ENCODE peak calls at places on chromosomes 1 and 21, in five cellular contexts. T is naive thymus-derived CD4-positive, alpha-beta T cell; V is gastroesophageal sphincter; E is GM12878; G is sciatic nerve. J is an unnamed sample.

GRCh38 chr1:177873238-177873637 is 96.6 kb downstream of the SEC16B start:
- ATAC-seq in T (no peak), V (no peak), E (no peak), G (no peak), J (peak)

GRCh38 chr1:24864409-24864808 is 65.7 kb downstream of the RUNX3 start:
- ATAC-seq in T (no peak), V (no peak), E (peak), G (no peak), J (no peak)

GRCh38 chr1:162196387-162196786 is 126.9 kb downstream of the NOS1AP start:
- ATAC-seq in T (no peak), V (no peak), E (no peak), G (peak), J (no peak)

GRCh38 chr21:44297525-44298290 is 2.1 kb upstream of the PFKL start:
- ATAC-seq in T (peak), V (peak), E (peak), G (peak), J (peak)

GRCh38 chr1:8625981-8626898 is 191.2 kb downstream of the RERE start:
- ATAC-seq in T (no peak), V (no peak), E (no peak), G (no peak), J (no peak)

GRCh38 chr1:219374167-219374566 is 200.5 kb downstream of the LYPLAL1 start:
- ATAC-seq in T (no peak), V (no peak), E (no peak), G (no peak), J (no peak)

GRCh38 chr1:99820546-99820945 is 29.6 kb upstream of the AGL start:
- ATAC-seq in T (peak), V (no peak), E (peak), G (no peak), J (no peak)

GRCh38 chr1:26915204-26915842 is 1.5 kb upstream of the NR0B2 start:
- ATAC-seq in T (no peak), V (no peak), E (no peak), G (no peak), J (no peak)

GRCh38 chr1:37741662-37742061 is 23.3 kb downstream of the EPHA10 start:
- ATAC-seq in T (no peak), V (no peak), E (no peak), G (no peak), J (no peak)

GRCh38 chr1:26991310-26992116 is 2.0 kb upstream of the TRNP1 start:
- ATAC-seq in T (peak), V (no peak), E (peak), G (no peak), J (no peak)

GRCh38 chr1:48036693-48037386 is 39.7 kb upstream of the TRABD2B start:
- ATAC-seq in T (no peak), V (no peak), E (no peak), G (no peak), J (no peak)

GRCh38 chr1:39926343-39926769 is 24.6 kb upstream of the MYCL start:
- ATAC-seq in T (no peak), V (no peak), E (peak), G (peak), J (peak)

GRCh38 chr1:16198444-16199156 is 13.9 kb downstream of the ARHGEF19 start:
- ATAC-seq in T (no peak), V (no peak), E (peak), G (no peak), J (peak)

GRCh38 chr1:180507826-180508724 is 5.7 kb upstream of the ACBD6 start:
- ATAC-seq in T (no peak), V (no peak), E (no peak), G (no peak), J (no peak)

GRCh38 chr1:152024228-152024627 is 12.6 kb downstream of the S100A11 start:
- ATAC-seq in T (no peak), V (no peak), E (no peak), G (no peak), J (peak)

GRCh38 chr1:244705268-244706234 is 52.6 kb downstream of the DESI2 start:
- ATAC-seq in T (no peak), V (no peak), E (no peak), G (no peak), J (no peak)

GRCh38 chr1:185262151-185262550 is 54.9 kb downstream of the IVNS1ABP start:
- ATAC-seq in T (no peak), V (no peak), E (no peak), G (no peak), J (no peak)

GRCh38 chr1:111723091-111723806 is 15.9 kb downstream of the INKA2 start:
- ATAC-seq in T (peak), V (no peak), E (peak), G (no peak), J (peak)

GRCh38 chr1:63073530-63074306 is 248.6 kb upstream of the FOXD3 start:
- ATAC-seq in T (no peak), V (no peak), E (no peak), G (peak), J (peak)

GRCh38 chr1:232568906-232569305 is 61.0 kb downstream of the SIPA1L2 start:
- ATAC-seq in T (no peak), V (no peak), E (no peak), G (no peak), J (no peak)

GRCh38 chr1:10242811-10243210 is 32.4 kb downstream of the KIF1B start:
- ATAC-seq in T (peak), V (no peak), E (peak), G (no peak), J (peak)

GRCh38 chr21:46180778-46181391 is 3.4 kb downstream of the SPATC1L start:
- ATAC-seq in T (no peak), V (no peak), E (no peak), G (no peak), J (no peak)

GRCh38 chr1:20008391-20008841 is 29.0 kb upstream of the PLA2G2A start:
- ATAC-seq in T (no peak), V (peak), E (no peak), G (peak), J (no peak)

GRCh38 chr1:171418546-171418945 is 66.8 kb upstream of the PRRC2C start:
- ATAC-seq in T (no peak), V (no peak), E (no peak), G (no peak), J (no peak)

GRCh38 chr21:42624095-42624830 is 29.2 kb upstream of the PDE9A start:
- ATAC-seq in T (no peak), V (no peak), E (no peak), G (no peak), J (no peak)